ENCODE peak calls at places on chromosomes 1 and 21, in seven cellular contexts. G is BE2C, L is GM23248, S is tibial nerve, I is ascending aorta, K is endodermal cell, Z is mucosa of descending colon. M is an unnamed sample. For H3K4me1, the result is how much of the 10 kb centered on the place peaks cover.

GRCh38 chr1:30668026-30668425 is 55.4 kb downstream of the MATN1 start:
- DNase-seq in G (no peak), L (peak), S (no peak), I (no peak), K (peak), Z (peak), M (no peak)

GRCh38 chr1:8632092-8632491 is 185.3 kb downstream of the RERE start:
- DNase-seq in G (no peak), L (no peak), S (no peak), I (no peak), K (no peak), Z (no peak), M (no peak)

GRCh38 chr21:25039461-25040380 is 567.6 kb downstream of the MRPL39 start:
- DNase-seq in G (no peak), L (no peak), S (no peak), I (no peak), K (no peak), Z (no peak), M (peak)

GRCh38 chr1:235624751-235625192 is 24.8 kb downstream of the GNG4 start:
- DNase-seq in G (no peak), L (no peak), S (no peak), I (no peak), K (no peak), Z (no peak), M (no peak)

GRCh38 chr1:905071-905749 is 18.5 kb upstream of the SAMD11 start:
- DNase-seq in G (peak), L (peak), S (no peak), I (peak), K (peak), Z (peak), M (peak)

GRCh38 chr1:10866314-10867091 is 70.1 kb upstream of the CASZ1 start:
- DNase-seq in G (peak), L (peak), S (no peak), I (no peak), K (peak), Z (peak), M (peak)

GRCh38 chr21:42799948-42800347 is 79.4 kb downstream of the WDR4 start:
- DNase-seq in G (no peak), L (no peak), S (no peak), I (no peak), K (peak), Z (no peak), M (no peak)

GRCh38 chr1:59220356-59220755 is 76.5 kb upstream of the FGGY start:
- DNase-seq in G (no peak), L (no peak), S (no peak), I (no peak), K (no peak), Z (no peak), M (no peak)

GRCh38 chr1:88062650-88063153 is 621.4 kb upstream of the PKN2 start:
- DNase-seq in G (no peak), L (no peak), S (no peak), I (no peak), K (no peak), Z (no peak), M (no peak)

GRCh38 chr1:156767101-156767878 is at the start of gene PRCC:
- DNase-seq in G (peak), L (peak), S (peak), I (peak), K (peak), Z (peak), M (peak)

GRCh38 chr1:156765664-156766063 is 1.7 kb upstream of the PRCC start:
- DNase-seq in G (no peak), L (no peak), S (no peak), I (no peak), K (no peak), Z (no peak), M (no peak)

GRCh38 chr1:156766288-156767100 is 841 bp upstream of the PRCC start:
- DNase-seq in G (no peak), L (peak), S (no peak), I (no peak), K (peak), Z (peak), M (peak)

GRCh38 chr1:156768610-156769295 is 1.4 kb downstream of the PRCC start:
- DNase-seq in G (no peak), L (no peak), S (no peak), I (no peak), K (no peak), Z (no peak), M (no peak)

DNA sequence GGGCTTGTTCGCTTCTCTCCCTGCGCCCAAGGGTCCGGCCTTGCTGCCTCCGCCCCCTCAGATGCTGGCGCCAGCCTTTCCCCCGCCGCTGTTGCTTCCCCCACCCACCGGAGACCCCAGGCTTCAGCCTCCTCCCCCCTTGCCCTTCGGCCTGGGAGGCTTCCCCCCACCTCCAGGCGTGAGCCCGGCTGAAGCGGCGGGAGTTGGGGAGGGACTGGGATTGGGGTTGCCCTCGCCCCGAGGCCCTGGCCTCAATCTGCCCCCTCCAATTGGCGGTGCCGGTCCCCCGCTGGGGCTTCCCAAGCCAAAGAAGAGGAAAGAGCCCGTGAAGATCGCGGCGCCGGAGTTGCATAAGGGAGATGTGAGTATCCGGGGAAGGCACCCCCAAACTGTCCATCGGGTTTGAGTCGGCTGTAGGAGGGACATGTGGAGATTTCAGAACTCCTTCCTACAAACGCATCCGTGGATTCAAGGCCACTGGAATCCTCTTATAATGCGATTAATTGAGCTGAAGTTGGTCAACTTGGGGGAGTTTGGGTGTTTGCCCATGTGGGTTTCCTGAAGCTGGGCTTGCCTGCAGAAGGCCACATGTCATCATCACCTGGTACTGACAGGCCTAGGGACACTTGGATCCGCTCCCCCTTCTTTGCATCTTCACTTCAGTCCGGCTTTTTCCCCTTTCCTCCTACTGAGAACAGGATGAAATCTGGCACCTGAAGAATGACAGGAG is 709 bp downstream of the PRCC start:
- DNase-seq in G (peak), L (peak), S (no peak), I (no peak), K (peak), Z (no peak), M (no peak)
- H3K4me3 ChIP-seq in G (peak), L (peak), S (peak), I (peak), K (peak), Z (peak), M (peak)

DNA sequence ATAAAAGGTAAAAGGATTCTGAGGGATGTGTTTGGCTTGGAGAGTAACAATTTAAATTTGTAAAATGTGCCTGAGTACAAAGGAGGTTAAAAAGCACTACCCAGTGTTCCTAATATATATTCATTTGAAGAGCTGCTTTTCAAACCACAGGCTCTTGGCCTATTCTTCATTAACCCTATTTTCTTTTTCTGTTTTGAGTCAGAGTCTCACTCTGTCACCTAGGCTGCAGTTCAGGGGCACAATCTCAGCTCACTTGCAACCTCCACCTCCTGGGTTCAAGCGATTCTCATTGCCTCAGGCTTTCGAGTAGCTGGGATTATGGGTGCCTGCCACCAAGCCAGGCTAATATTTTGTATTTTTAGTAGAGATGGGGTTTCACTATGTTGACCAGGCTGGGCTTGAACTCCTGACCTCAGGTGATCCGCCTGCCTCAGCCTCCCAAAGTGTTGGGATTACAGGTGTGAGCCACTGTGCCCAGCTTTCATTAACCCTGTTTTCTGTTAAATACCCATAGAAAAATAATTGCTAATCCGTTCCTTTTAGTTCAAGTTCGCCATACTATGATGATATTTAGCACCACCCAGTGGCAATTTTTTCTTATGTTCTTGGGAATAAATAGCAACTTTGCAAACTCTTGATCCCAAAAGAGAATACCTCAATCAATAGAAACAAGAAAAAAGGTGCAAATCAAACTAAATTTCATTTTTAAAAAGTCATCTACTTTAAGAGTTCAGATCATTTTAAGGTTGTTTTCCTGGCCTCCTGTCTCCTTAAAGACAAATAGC is 30.5 kb downstream of the ZBTB8OS start:
- DNase-seq in G (no peak), L (peak), S (peak), I (no peak), K (no peak), Z (no peak), M (no peak)
- H3K4me1 ChIP-seq in G (under half), L (under half), S (under half), I (under half), K (under half), Z (under half), M (under half)

GRCh38 chr1:154940213-154940879 is 3.8 kb upstream of the PMVK start:
- DNase-seq in G (no peak), L (no peak), S (no peak), I (no peak), K (peak), Z (no peak), M (no peak)
- H3K4me3 ChIP-seq in G (no peak), L (no peak), S (no peak), I (no peak), K (no peak), Z (no peak), M (no peak)

GRCh38 chr1:236812334-236813030 is 17.4 kb downstream of the MTR start:
- DNase-seq in G (no peak), L (no peak), S (no peak), I (no peak), K (no peak), Z (no peak), M (no peak)
- H3K4me1 ChIP-seq in G (under half), L (under half), S (under half), I (under half), K (under half), Z (under half), M (under half)

M was measured in HAP-1.